ENCODE peak calls at places on chromosomes 7 and 10, in ten cellular contexts. G is heart left ventricle; N is adipocyte; V is GM04503; I is EL; E is B cell; R is stimulated activated CD8-positive, alpha-beta memory T cell treated with anti-CD3 and anti-CD28 coated beads, Interleukin-15, amount 100 ng/mL, for 1 hour; W is stimulated activated CD4-positive, alpha-beta T cell treated with anti-CD3 and anti-CD28 coated beads, Interleukin-2, amount 100 ng/mL, for 48 hours; Y is breast epithelium; L is CD8-positive, alpha-beta T cell. X is an unnamed sample.

GRCh38 chr10:120799849-120800248 is 51.3 kb upstream of the WDR11 start:
- DNase-seq in I (no peak), N (no peak), W (no peak), E (no peak), L (no peak), Y (no peak), R (no peak), V (no peak), G (no peak), X (no peak)

GRCh38 chr10:119498889-119499864 is 43.3 kb downstream of the RGS10 start:
- DNase-seq in E (no peak), N (no peak), G (no peak), I (no peak), L (no peak), W (no peak), V (no peak), Y (no peak), R (no peak), X (peak; percentile 58)

GRCh38 chr7:128919881-128920789 is 9.6 kb upstream of the KCP start:
- DNase-seq in Y (peak; percentile 17), L (no peak), G (no peak), V (no peak), E (no peak), W (no peak), R (no peak), N (no peak), I (no peak), X (no peak)

GRCh38 chr7:128404826-128405344 is 4.9 kb downstream of the IMPDH1 start:
- DNase-seq in G (no peak), I (peak; percentile 30), W (no peak), V (no peak), R (no peak), N (peak; percentile 47), Y (no peak), L (no peak), E (no peak), X (no peak)

GRCh38 chr7:43891069-43891955 is 15.1 kb downstream of the URGCP start:
- DNase-seq in G (no peak), Y (no peak), E (no peak), N (no peak), I (no peak), L (no peak), W (no peak), V (no peak), R (no peak), X (no peak)

GRCh38 chr10:122786269-122786668 is 59.4 kb downstream of the CUZD1 start:
- DNase-seq in V (no peak), N (peak; percentile 28), L (no peak), I (peak; percentile 29), W (no peak), R (no peak), G (no peak), Y (no peak), E (no peak), X (peak; percentile 40)

GRCh38 chr10:123855013-123855684 is 36.5 kb downstream of the CPXM2 start:
- DNase-seq in G (no peak), R (no peak), W (no peak), L (no peak), V (no peak), Y (no peak), N (peak; percentile 29), E (no peak), I (no peak), X (no peak)

GRCh38 chr10:98307916-98308315 is 39.9 kb upstream of the LOXL4 start:
- DNase-seq in V (no peak), N (no peak), Y (no peak), E (no peak), I (peak; percentile 39), R (no peak), L (no peak), G (no peak), W (no peak), X (no peak)

GRCh38 chr7:93719546-93719945 is 145.0 kb upstream of the CALCR start:
- DNase-seq in N (no peak), R (no peak), E (no peak), V (no peak), W (no peak), Y (no peak), L (no peak), G (no peak), I (peak; percentile 47), X (no peak)

GRCh38 chr7:44533301-44534055 is 7.7 kb downstream of the NPC1L1 start:
- DNase-seq in G (peak; percentile 48), Y (no peak), I (peak; percentile 24), E (no peak), V (no peak), W (no peak), R (no peak), L (no peak), N (peak; percentile 5), X (no peak)

GRCh38 chr10:86813101-86813500 is 56.7 kb downstream of the BMPR1A start:
- DNase-seq in V (no peak), E (no peak), R (no peak), G (no peak), W (no peak), Y (no peak), N (no peak), I (peak; percentile 22), L (no peak), X (no peak)

GRCh38 chr7:98640375-98640774 is 23.3 kb downstream of the NPTX2 start:
- DNase-seq in Y (no peak), R (no peak), W (no peak), L (no peak), N (no peak), E (no peak), G (no peak), I (no peak), V (no peak), X (no peak)

GRCh38 chr7:17490825-17491224 is 192.4 kb downstream of the AHR start:
- DNase-seq in V (no peak), G (no peak), Y (no peak), I (no peak), L (no peak), R (no peak), N (no peak), W (no peak), E (no peak), X (no peak)

GRCh38 chr7:27362026-27362425 is 119.4 kb downstream of the EVX1 start:
- DNase-seq in I (no peak), E (no peak), Y (no peak), N (no peak), R (no peak), W (no peak), L (no peak), G (no peak), V (no peak), X (no peak)

X was measured in hepatic stellate cell.